ENCODE peak calls at places on chromosomes 12 and 14, in four cellular contexts. N is Daoy; Y is activated naive CD4-positive, alpha-beta T cell treated with anti-CD3 and anti-CD28 coated beads for 36 hours; P is kidney glomerular epithelial cell. J is an unnamed sample.

GRCh38 chr14:91352696-91353692 is 64.6 kb downstream of the CCDC88C start:
- DNase-seq in N (no peak), Y (no peak), P (no peak), J (no peak)

GRCh38 chr14:51581017-51581881 is 70.5 kb upstream of the FRMD6 start:
- DNase-seq in N (peak; percentile 81), Y (no peak), P (peak; percentile 21), J (no peak)

GRCh38 chr12:18703916-18704315 is 33.9 kb downstream of the PLCZ1 start:
- DNase-seq in N (no peak), Y (no peak), P (peak; percentile 28), J (no peak)

GRCh38 chr14:89485264-89485663 is 68.2 kb upstream of the FOXN3 start:
- DNase-seq in N (no peak), Y (no peak), P (no peak), J (no peak)

GRCh38 chr14:95535226-95536021 is 574 bp downstream of the GLRX5 start:
- DNase-seq in N (no peak), Y (peak; percentile 20), P (no peak), J (no peak)

GRCh38 chr14:103854822-103855733 is 7.7 kb upstream of the PPP1R13B start:
- DNase-seq in N (no peak), Y (no peak), P (no peak), J (no peak)

GRCh38 chr14:37122288-37122687 is 50.1 kb downstream of the SLC25A21 start:
- DNase-seq in N (peak; percentile 93), Y (no peak), P (peak; percentile 77), J (no peak)

GRCh38 chr14:99524804-99525698 is 43.8 kb downstream of the CCNK start:
- DNase-seq in N (peak; percentile 75), Y (peak; percentile 43), P (peak; percentile 7), J (peak; percentile 13)

GRCh38 chr12:1919284-1919683 is 832 bp upstream of the CACNA2D4 start:
- DNase-seq in N (peak; percentile 9), Y (no peak), P (no peak), J (no peak)

GRCh38 chr14:75063013-75063412 is 811 bp downstream of the ACYP1 start:
- DNase-seq in N (no peak), Y (peak; percentile 50), P (no peak), J (no peak)

GRCh38 chr14:101757839-101758211 is 3.7 kb upstream of the PPP2R5C start:
- DNase-seq in N (no peak), Y (no peak), P (no peak), J (no peak)

GRCh38 chr14:88488897-88489296 is 65.9 kb downstream of the PTPN21 start:
- DNase-seq in N (no peak), Y (no peak), P (no peak), J (no peak)

GRCh38 chr14:70888681-70889175 is 18.5 kb upstream of the PCNX1 start:
- DNase-seq in N (peak; percentile 11), Y (peak; percentile 34), P (no peak), J (no peak)

GRCh38 chr12:20150835-20151234 is 217.5 kb upstream of the PDE3A start:
- DNase-seq in N (no peak), Y (no peak), P (no peak), J (no peak)

GRCh38 chr12:28517101-28517500 is 326.8 kb downstream of the CCDC91 start:
- DNase-seq in N (no peak), Y (no peak), P (no peak), J (no peak)

GRCh38 chr14:105497671-105498429 is 6.8 kb downstream of the TEDC1 start:
- DNase-seq in N (no peak), Y (no peak), P (no peak), J (peak; percentile 13)